ENCODE peak calls at places on chromosomes 6 and 20, in seven cellular contexts. T is Right ventricle myocardium superior, A is endothelial cell of umbilical vein, H is cardiac muscle cell, B is HT1080, Z is EL, J is astrocyte of the spinal cord. R is an unnamed sample.

GRCh38 chr20:36493801-36494114 is 47.6 kb upstream of the MYL9 start:
- DNase-seq in H (no peak), A (no peak), J (peak; percentile 89), Z (peak; percentile 87), T (peak; percentile 85), B (peak; percentile 61), R (no peak)

GRCh38 chr6:105484238-105485161 is 81.6 kb upstream of the PREP start:
- DNase-seq in T (no peak), A (peak; percentile 64), H (peak; percentile 58), B (peak; percentile 75), Z (peak; percentile 71), J (peak; percentile 66), R (peak; percentile 10)

GRCh38 chr20:48986899-48987298 is 59.2 kb upstream of the CSE1L start:
- DNase-seq in T (no peak), J (no peak), Z (no peak), A (peak; percentile 39), B (no peak), H (no peak), R (no peak)

GRCh38 chr6:111944541-111944940 is 71.3 kb upstream of the FYN start:
- DNase-seq in J (no peak), H (no peak), A (no peak), T (no peak), B (no peak), Z (no peak), R (no peak)

GRCh38 chr20:50540620-50541605 is 30.7 kb downstream of the PTPN1 start:
- DNase-seq in A (peak; percentile 94), J (peak; percentile 95), B (peak; percentile 98), H (peak; percentile 19), Z (peak; percentile 97), T (no peak), R (peak; percentile 97)

GRCh38 chr6:11771473-11772048 is 7.0 kb downstream of the ADTRP start:
- DNase-seq in H (no peak), B (peak; percentile 78), J (no peak), A (no peak), T (no peak), Z (peak; percentile 69), R (no peak)

GRCh38 chr6:149750136-149750609 is 632 bp downstream of the PCMT1 start:
- DNase-seq in T (peak; percentile 61), H (peak; percentile 64), Z (peak; percentile 71), J (peak; percentile 52), A (peak; percentile 69), B (peak; percentile 80), R (no peak)

GRCh38 chr6:154932562-154933027 is 62.5 kb upstream of the TIAM2 start:
- DNase-seq in T (no peak), B (peak; percentile 77), J (peak; percentile 75), A (no peak), H (no peak), Z (peak; percentile 79), R (no peak)

GRCh38 chr6:34834789-34835518 is 43.1 kb downstream of the BLTP3A start:
- DNase-seq in T (no peak), B (peak; percentile 58), J (no peak), H (no peak), Z (peak; percentile 73), A (no peak), R (no peak)

GRCh38 chr20:23627501-23627900 is 10.3 kb downstream of the CST3 start:
- DNase-seq in Z (no peak), J (peak; percentile 66), B (no peak), A (no peak), H (no peak), T (no peak), R (no peak)

GRCh38 chr6:35058041-35058675 is 83.0 kb downstream of the TCP11 start:
- DNase-seq in T (peak; percentile 68), A (no peak), Z (no peak), B (no peak), H (peak; percentile 19), J (no peak), R (no peak)

GRCh38 chr6:122829456-122829855 is 40.4 kb downstream of the SMPDL3A start:
- DNase-seq in J (no peak), H (no peak), Z (no peak), T (no peak), B (no peak), A (no peak), R (no peak)

GRCh38 chr6:117681321-117681720 is 6.1 kb downstream of the NUS1 start:
- DNase-seq in Z (no peak), A (peak; percentile 70), B (no peak), J (no peak), H (no peak), T (no peak), R (peak; percentile 20)

GRCh38 chr20:57432874-57433491 is 41.8 kb downstream of the RBM38 start:
- DNase-seq in J (no peak), T (peak; percentile 81), Z (no peak), H (peak; percentile 74), A (no peak), B (peak; percentile 57), R (no peak)